ENCODE peak calls at places on chromosomes 2 and 18, in ten cellular contexts. D is aorta; S is tibial artery; J is colonic mucosa; W is MM.1S; I is tibial nerve; B is CD8-positive, alpha-beta memory T cell; N is body of pancreas; X is heart right ventricle; R is psoas muscle. L is an unnamed sample. For H3K36me3 and H3K4me1, the result is how much of the 10 kb centered on the place peaks cover.

GRCh38 chr18:22643731-22644130 is 226.0 kb upstream of the CTAGE1 start:
- DNase-seq in N (no peak), I (no peak), S (no peak), W (no peak), D (no peak), J (no peak), B (no peak), X (no peak), R (no peak), L (no peak)

GRCh38 chr2:133633851-133634250 is 65.6 kb upstream of the NCKAP5 start:
- DNase-seq in W (no peak), D (no peak), N (no peak), R (no peak), J (no peak), X (no peak), S (no peak), B (no peak), I (no peak), L (no peak)

GRCh38 chr2:108993095-108993937 is 4.3 kb upstream of the EDAR start:
- DNase-seq in S (no peak), D (no peak), I (no peak), X (no peak), N (no peak), J (no peak), R (no peak), W (no peak), B (no peak), L (no peak)

GRCh38 chr2:10274983-10275802 is 27.5 kb upstream of the HPCAL1 start:
- DNase-seq in B (no peak), D (peak), N (no peak), R (no peak), I (no peak), W (no peak), X (no peak), S (no peak), J (no peak), L (no peak)

GRCh38 chr2:12712871-12713270 is 3.9 kb upstream of the TRIB2 start:
- DNase-seq in X (no peak), W (no peak), N (no peak), D (no peak), B (no peak), J (no peak), S (no peak), I (no peak), R (no peak), L (no peak)

GRCh38 chr2:120559401-120559800 is 176.3 kb upstream of the GLI2 start:
- DNase-seq in X (no peak), D (no peak), J (no peak), N (no peak), R (no peak), I (no peak), B (no peak), S (no peak), W (no peak), L (no peak)

GRCh38 chr2:233117351-233117750 is 57.2 kb downstream of the INPP5D start:
- DNase-seq in W (no peak), R (no peak), J (no peak), N (peak), D (peak), S (peak), I (no peak), B (no peak), X (no peak), L (no peak)

GRCh38 chr2:216936954-216937357 is 77.1 kb upstream of the TNP1 start:
- DNase-seq in J (no peak), R (no peak), N (no peak), I (no peak), D (no peak), S (no peak), B (no peak), X (peak), W (no peak), L (no peak)

GRCh38 chr2:26561918-26562810 is 79.0 kb downstream of the CIB4 start:
- DNase-seq in B (no peak), S (peak), R (peak), W (no peak), N (peak), J (peak), X (peak), D (peak), I (no peak), L (no peak)

GRCh38 chr2:112184121-112184520 is 45.9 kb downstream of the FBLN7 start:
- DNase-seq in B (no peak), J (no peak), W (no peak), R (no peak), N (no peak), X (no peak), D (no peak), S (no peak), I (no peak), L (no peak)

GRCh38 chr18:37019157-37019571 is 190.2 kb downstream of the KIAA1328 start:
- DNase-seq in X (no peak), N (peak), D (no peak), S (no peak), J (no peak), I (no peak), B (no peak), W (no peak), R (no peak), L (no peak)

GRCh38 chr2:1995584-1995983 is 251.3 kb upstream of the PXDN start:
- DNase-seq in S (no peak), R (no peak), B (no peak), J (no peak), N (no peak), W (no peak), X (no peak), D (no peak), I (no peak), L (no peak)

GRCh38 chr18:58808349-58808748 is 56.3 kb upstream of the ZNF532 start:
- DNase-seq in D (no peak), X (no peak), R (no peak), I (no peak), B (no peak), S (no peak), J (no peak), W (no peak), N (no peak), L (no peak)

GRCh38 chr2:82124629-82125028 is 1820.1 kb upstream of the LRRTM1 start:
- DNase-seq in I (no peak), J (no peak), X (no peak), D (no peak), W (no peak), S (no peak), R (no peak), N (no peak), B (no peak), L (no peak)

GRCh38 chr2:197706839-197707207 is 1.7 kb downstream of the MARS2 start:
- DNase-seq in N (no peak), D (no peak), I (no peak), X (no peak), S (no peak), W (no peak), R (no peak), B (no peak), J (no peak), L (no peak)

DNA sequence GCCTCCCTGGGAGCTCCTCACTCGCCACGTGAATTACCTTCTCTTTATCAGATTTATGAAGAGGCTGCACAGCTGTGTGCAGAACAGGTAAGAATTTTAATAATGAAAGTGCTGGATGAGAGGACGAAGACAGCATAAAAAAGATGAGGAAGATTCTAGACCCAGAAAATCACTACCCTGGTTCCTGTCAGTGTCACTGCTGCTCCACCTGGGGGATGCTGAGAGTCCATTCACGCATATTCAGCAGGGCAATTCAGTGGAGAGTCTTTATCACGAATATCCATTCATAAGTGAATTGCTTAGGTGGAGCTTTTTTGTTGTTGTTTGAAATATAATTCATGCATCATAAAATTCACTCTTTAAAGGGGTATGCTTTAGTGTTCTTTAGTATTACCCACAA is 52.0 kb downstream of the MRPL33 start:
- DNase-seq in N (no peak), B (no peak), I (no peak), R (no peak), J (no peak), D (no peak), S (no peak), W (no peak), X (no peak), L (no peak)
- H3K4me3 ChIP-seq in N (no peak), B (no peak), I (no peak), R (peak), J (no peak), D (peak), S (peak), W (no peak), X (no peak), L (no peak)

DNA sequence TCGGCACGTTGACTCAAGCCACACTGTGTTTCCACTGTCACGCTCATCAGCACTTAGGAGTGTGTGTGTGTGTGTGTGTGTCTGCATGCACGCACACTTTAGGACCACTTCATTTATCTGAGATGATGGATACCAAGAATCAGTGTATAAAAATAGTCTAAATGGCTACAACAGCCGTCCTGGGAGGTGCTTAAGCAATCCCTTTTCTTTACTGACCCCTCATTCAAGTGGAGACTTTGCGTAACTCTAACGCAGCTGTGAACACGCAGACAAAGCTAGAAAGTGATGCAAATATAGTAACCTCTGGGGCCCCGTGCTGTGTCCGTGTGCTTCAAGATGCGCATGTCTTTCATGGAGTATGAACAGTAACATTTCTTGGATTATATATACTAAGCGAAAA is 40.4 kb upstream of the RBM44 start:
- DNase-seq in N (no peak), W (no peak), B (no peak), S (no peak), I (no peak), D (peak), R (no peak), X (no peak), J (no peak), L (no peak)
- H3K36me3 ChIP-seq in N (under half), W (under half), B (half or more), S (half or more), I (under half), D (under half), R (half or more), X (half or more), J (under half), L (under half)

GRCh38 chr2:96891591-96892333 is 21.9 kb upstream of the SEMA4C start:
- DNase-seq in N (no peak), X (no peak), J (peak), I (no peak), W (no peak), R (no peak), D (no peak), S (peak), B (no peak), L (no peak)
- H3K4me1 ChIP-seq in N (under half), X (under half), J (under half), I (half or more), W (under half), R (half or more), D (under half), S (under half), B (half or more), L (under half)

GRCh38 chr2:60867848-60868247 is 13.5 kb upstream of the REL start:
- DNase-seq in D (no peak), I (peak), J (no peak), R (no peak), W (no peak), S (no peak), N (no peak), X (no peak), B (peak), L (no peak)
- H3K4me3 ChIP-seq in D (no peak), I (no peak), J (no peak), R (no peak), W (no peak), S (no peak), N (no peak), X (no peak), B (no peak), L (no peak)

GRCh38 chr2:86074811-86075210 is 30.9 kb downstream of the POLR1A start:
- DNase-seq in X (no peak), I (no peak), D (no peak), W (no peak), S (no peak), J (no peak), B (no peak), N (no peak), R (no peak), L (no peak)
- H3K36me3 ChIP-seq in X (under half), I (under half), D (under half), W (under half), S (under half), J (under half), B (under half), N (under half), R (half or more), L (under half)

L was measured in prostate gland.